ENCODE peak calls at places on chromosomes 12 and 14, in eight cellular contexts. E, P, V, O, S, D, R and Y are unnamed samples.

GRCh38 chr14:99918781-99919180 is 125.6 kb downstream of the EML1 start:
- DNase-seq in E (no peak), P (no peak), V (no peak), O (no peak), S (no peak), D (no peak), R (no peak), Y (peak)

GRCh38 chr12:76137611-76138010 is 53.1 kb upstream of the NAP1L1 start:
- DNase-seq in E (no peak), P (no peak), V (no peak), O (no peak), S (no peak), D (no peak), R (no peak), Y (no peak)

GRCh38 chr14:44989497-44990440 is 27.8 kb downstream of the TOGARAM1 start:
- DNase-seq in E (no peak), P (peak), V (no peak), O (no peak), S (no peak), D (no peak), R (no peak), Y (no peak)

GRCh38 chr12:114302117-114302516 is 103.8 kb downstream of the TBX5 start:
- DNase-seq in E (no peak), P (no peak), V (no peak), O (no peak), S (no peak), D (no peak), R (no peak), Y (no peak)

GRCh38 chr12:64173456-64173855 is 48.6 kb downstream of the KICS2 start:
- DNase-seq in E (no peak), P (no peak), V (no peak), O (no peak), S (no peak), D (no peak), R (no peak), Y (no peak)

GRCh38 chr12:78494911-78495310 is 369.7 kb upstream of the SYT1 start:
- DNase-seq in E (no peak), P (no peak), V (no peak), O (no peak), S (no peak), D (no peak), R (no peak), Y (no peak)

GRCh38 chr14:36683083-36683724 is 21.5 kb downstream of the PAX9 start:
- DNase-seq in E (no peak), P (no peak), V (no peak), O (no peak), S (no peak), D (no peak), R (no peak), Y (peak)

GRCh38 chr14:90675399-90675798 is 140.8 kb downstream of the TTC7B start:
- DNase-seq in E (no peak), P (no peak), V (no peak), O (no peak), S (no peak), D (no peak), R (no peak), Y (no peak)

GRCh38 chr14:93619176-93619793 is 169.0 kb downstream of the PRIMA1 start:
- DNase-seq in E (peak), P (peak), V (peak), O (no peak), S (peak), D (peak), R (no peak), Y (no peak)

GRCh38 chr14:58752782-58753181 is 115.0 kb downstream of the DACT1 start:
- DNase-seq in E (peak), P (peak), V (peak), O (peak), S (peak), D (no peak), R (peak), Y (no peak)

GRCh38 chr14:29734732-29735131 is 192.9 kb downstream of the PRKD1 start:
- DNase-seq in E (no peak), P (no peak), V (no peak), O (no peak), S (no peak), D (no peak), R (no peak), Y (no peak)

GRCh38 chr12:49389092-49389703 is 21.9 kb downstream of the SPATS2 start:
- DNase-seq in E (no peak), P (no peak), V (peak), O (no peak), S (peak), D (no peak), R (no peak), Y (no peak)

GRCh38 chr12:111462134-111462821 is 56.6 kb downstream of the SH2B3 start:
- DNase-seq in E (no peak), P (no peak), V (no peak), O (no peak), S (no peak), D (no peak), R (no peak), Y (no peak)

GRCh38 chr12:100554608-100555077 is 18.8 kb upstream of the GAS2L3 start:
- DNase-seq in E (peak), P (peak), V (no peak), O (no peak), S (no peak), D (peak), R (no peak), Y (no peak)

GRCh38 chr14:61516125-61516740 is 179.1 kb upstream of the HIF1A start:
- DNase-seq in E (no peak), P (no peak), V (no peak), O (no peak), S (no peak), D (no peak), R (no peak), Y (no peak)

GRCh38 chr14:104011824-104012517 is 69.6 kb upstream of the RD3L start:
- DNase-seq in E (no peak), P (no peak), V (peak), O (no peak), S (peak), D (no peak), R (no peak), Y (no peak)

GRCh38 chr14:92512807-92513203 is 776 bp upstream of the RIN3 start:
- DNase-seq in E (no peak), P (no peak), V (no peak), O (no peak), S (no peak), D (no peak), R (no peak), Y (no peak)

GRCh38 chr12:53626702-53627169 is 554 bp upstream of the ATF7 start:
- DNase-seq in E (no peak), P (no peak), V (no peak), O (no peak), S (no peak), D (no peak), R (no peak), Y (no peak)

GRCh38 chr12:106205208-106206069 is 42.4 kb downstream of the CKAP4 start:
- DNase-seq in E (no peak), P (no peak), V (no peak), O (no peak), S (peak), D (no peak), R (no peak), Y (peak)

GRCh38 chr14:99809376-99809775 is 16.2 kb downstream of the EML1 start:
- DNase-seq in E (no peak), P (no peak), V (no peak), O (peak), S (no peak), D (no peak), R (peak), Y (no peak)

GRCh38 chr12:122995503-122996187 is 15.2 kb downstream of the ARL6IP4 start:
- DNase-seq in E (no peak), P (no peak), V (no peak), O (no peak), S (no peak), D (no peak), R (no peak), Y (no peak)

GRCh38 chr12:28066879-28067278 is 94.3 kb upstream of the PTHLH start:
- DNase-seq in E (no peak), P (no peak), V (no peak), O (no peak), S (no peak), D (no peak), R (no peak), Y (no peak)

GRCh38 chr12:9086087-9086486 is 29.6 kb downstream of the A2M start:
- DNase-seq in E (no peak), P (no peak), V (no peak), O (no peak), S (no peak), D (no peak), R (no peak), Y (no peak)

GRCh38 chr14:58738189-58738836 is 100.6 kb downstream of the DACT1 start:
- DNase-seq in E (no peak), P (no peak), V (no peak), O (no peak), S (no peak), D (no peak), R (no peak), Y (no peak)

GRCh38 chr12:121947966-121948365 is 29.6 kb downstream of the CFAP251 start:
- DNase-seq in E (no peak), P (no peak), V (no peak), O (no peak), S (no peak), D (no peak), R (no peak), Y (no peak)

GRCh38 chr12:125922328-125922727 is 857.1 kb downstream of the AACS start:
- DNase-seq in E (no peak), P (no peak), V (no peak), O (no peak), S (no peak), D (no peak), R (no peak), Y (no peak)

GRCh38 chr12:65470261-65470660 is 191.8 kb downstream of the MSRB3 start:
- DNase-seq in E (no peak), P (no peak), V (no peak), O (no peak), S (no peak), D (no peak), R (no peak), Y (no peak)

GRCh38 chr12:11500222-11500860 is 105.0 kb upstream of the PRB2 start:
- DNase-seq in E (peak), P (peak), V (peak), O (peak), S (peak), D (peak), R (no peak), Y (no peak)

GRCh38 chr12:119176267-119177055 is 2.3 kb upstream of the HSPB8 start:
- DNase-seq in E (peak), P (peak), V (peak), O (peak), S (peak), D (peak), R (peak), Y (peak)

GRCh38 chr14:59631237-59631636 is 54.6 kb upstream of the CCDC175 start:
- DNase-seq in E (no peak), P (no peak), V (no peak), O (no peak), S (no peak), D (peak), R (no peak), Y (no peak)

GRCh38 chr12:68358532-68359485 is 26.6 kb upstream of the MDM1 start:
- DNase-seq in E (peak), P (peak), V (peak), O (peak), S (peak), D (peak), R (no peak), Y (no peak)

GRCh38 chr12:84807249-84807648 is 105.3 kb downstream of the SLC6A15 start:
- DNase-seq in E (no peak), P (no peak), V (no peak), O (no peak), S (no peak), D (no peak), R (no peak), Y (no peak)

GRCh38 chr12:64608901-64609542 is 1.3 kb upstream of the RASSF3 start:
- DNase-seq in E (peak), P (no peak), V (no peak), O (no peak), S (peak), D (peak), R (no peak), Y (no peak)

GRCh38 chr12:53344824-53345485 is 8.8 kb upstream of the SP7 start:
- DNase-seq in E (peak), P (peak), V (peak), O (peak), S (peak), D (peak), R (peak), Y (peak)

GRCh38 chr14:49306152-49306751 is 279.9 kb downstream of the RPS29 start:
- DNase-seq in E (peak), P (no peak), V (no peak), O (no peak), S (no peak), D (peak), R (no peak), Y (no peak)

DNA sequence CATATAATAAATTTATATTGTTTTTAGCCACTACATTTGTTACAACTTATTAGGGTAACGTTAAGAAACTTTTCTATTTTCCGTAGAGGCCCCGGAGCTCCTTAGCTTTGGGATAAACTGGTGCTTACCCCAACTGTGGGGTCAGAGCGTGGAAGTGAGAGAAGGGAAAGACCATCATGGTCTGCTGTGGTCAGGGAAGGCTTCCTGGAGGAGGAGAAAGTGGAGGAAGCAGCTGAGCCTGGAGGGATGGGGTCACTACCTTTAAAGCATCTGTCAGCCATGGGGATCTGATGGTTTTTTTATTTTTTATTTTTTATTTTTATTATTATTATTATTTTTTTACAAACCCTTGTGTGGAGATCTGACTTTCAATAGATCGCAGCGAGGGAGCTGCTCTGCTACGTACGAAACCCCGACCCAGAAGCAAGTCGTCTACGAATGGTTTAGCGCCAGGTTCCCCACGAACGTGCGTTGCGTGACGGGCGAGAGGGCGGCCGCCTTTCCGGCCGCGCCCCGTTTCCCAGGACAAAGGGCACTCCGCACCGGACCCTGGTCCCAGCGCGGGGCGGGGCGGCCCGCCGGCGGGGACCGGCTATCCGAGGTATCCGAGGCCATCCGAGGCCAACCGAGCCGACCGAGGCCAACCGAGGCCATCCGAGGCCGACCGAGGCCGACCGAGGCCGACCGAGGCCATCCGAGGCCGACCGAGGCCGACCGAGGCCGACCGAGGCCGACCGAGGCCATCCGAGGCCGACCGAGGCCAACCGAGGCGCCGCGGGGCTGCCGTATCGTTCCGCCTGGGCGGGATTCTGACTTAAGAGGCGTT is 1101.2 kb upstream of the TMEM132C start:
- DNase-seq in E (peak), P (peak), V (peak), O (peak), S (peak), D (peak), R (peak), Y (no peak)
- H3K4me3 ChIP-seq in E (peak), P (peak), V (peak), O (peak), S (peak), D (peak), R (peak), Y (peak)

DNA sequence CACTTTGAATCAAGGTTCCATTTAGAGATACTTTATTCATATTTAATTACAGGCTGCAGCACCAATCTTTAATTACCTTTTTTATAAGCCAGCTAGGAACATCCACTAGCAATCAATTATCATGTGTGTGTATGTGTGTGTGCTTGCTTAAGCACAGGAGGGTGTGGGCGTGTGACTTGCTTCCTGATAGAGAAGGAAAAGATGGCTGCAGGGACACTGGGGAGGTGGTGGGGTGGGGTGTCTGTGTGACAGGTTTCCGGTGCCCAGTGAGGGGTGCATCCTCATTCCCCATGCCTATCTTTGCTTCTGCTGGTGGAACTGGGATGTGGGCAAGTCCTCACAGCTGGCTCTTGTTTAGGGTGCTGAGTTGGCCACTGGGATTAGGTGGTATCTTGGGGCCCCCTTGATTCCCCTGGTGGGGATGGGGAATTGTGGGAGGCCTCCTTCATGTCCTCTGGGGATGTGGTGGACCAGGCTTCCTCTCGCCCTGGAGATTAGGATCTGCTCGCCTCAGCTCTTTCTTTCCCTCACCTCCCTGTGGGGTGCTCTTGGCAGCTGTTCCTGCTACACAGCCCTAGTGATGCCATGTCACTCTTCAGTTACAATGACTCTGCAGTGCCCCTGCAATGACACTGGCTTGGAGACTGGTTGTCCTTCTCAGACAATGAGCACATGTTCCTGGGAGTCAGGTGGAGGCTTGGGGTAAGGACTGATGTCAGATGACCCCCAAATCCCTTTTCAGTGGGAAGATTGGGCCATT is 83.8 kb downstream of the ADCK1 start:
- DNase-seq in E (no peak), P (no peak), V (no peak), O (no peak), S (no peak), D (no peak), R (no peak), Y (no peak)
- TF ChIP-seq EP300 in E (no peak), P (no peak), V (no peak), O (no peak), S (no peak), D (no peak), R (no peak), Y (no peak)

DNA sequence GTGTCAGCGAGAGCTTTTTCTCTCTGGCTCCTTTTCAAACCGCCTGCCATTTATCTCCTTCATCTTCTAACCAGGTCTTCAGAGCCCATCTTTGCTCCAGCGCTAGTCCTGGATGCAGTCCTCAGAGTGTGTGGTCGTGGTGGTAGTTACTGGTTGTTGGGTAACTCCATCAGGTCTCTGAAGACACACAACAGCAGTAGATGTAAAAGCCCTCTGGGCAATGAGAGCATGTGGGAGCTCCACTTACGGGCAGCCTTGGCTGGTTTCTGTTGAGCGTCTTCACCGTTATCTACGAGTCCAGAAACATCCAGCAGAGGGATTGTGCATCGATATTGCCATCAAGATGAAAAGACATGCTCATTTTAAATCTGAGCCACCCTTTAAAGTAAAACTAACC is 61.2 kb downstream of the FBXL14 start:
- DNase-seq in E (no peak), P (no peak), V (no peak), O (no peak), S (no peak), D (peak), R (no peak), Y (no peak)
- H3K4me3 ChIP-seq in E (no peak), P (no peak), V (peak), O (no peak), S (no peak), D (no peak), R (peak), Y (no peak)

GRCh38 chr12:93108958-93109357 is 179.9 kb upstream of the EEA1 start:
- DNase-seq in E (no peak), P (no peak), V (no peak), O (no peak), S (no peak), D (no peak), R (no peak), Y (no peak)
- TF ChIP-seq EP300 in E (no peak), P (no peak), V (no peak), O (no peak), S (no peak), D (no peak), R (no peak), Y (no peak)

GRCh38 chr14:102377696-102378095 is 15.0 kb downstream of the TECPR2 start:
- DNase-seq in E (no peak), P (no peak), V (no peak), O (no peak), S (no peak), D (peak), R (no peak), Y (no peak)

GRCh38 chr14:102374264-102374663 is 11.5 kb downstream of the TECPR2 start:
- DNase-seq in E (no peak), P (no peak), V (no peak), O (no peak), S (peak), D (no peak), R (no peak), Y (no peak)

GRCh38 chr14:102378830-102379229 is 16.1 kb downstream of the TECPR2 start:
- DNase-seq in E (no peak), P (no peak), V (no peak), O (no peak), S (no peak), D (no peak), R (no peak), Y (no peak)

GRCh38 chr14:102373110-102373509 is 10.4 kb downstream of the TECPR2 start:
- DNase-seq in E (no peak), P (no peak), V (no peak), O (no peak), S (no peak), D (no peak), R (no peak), Y (no peak)

GRCh38 chr14:102375126-102375525 is 12.4 kb downstream of the TECPR2 start:
- DNase-seq in E (no peak), P (no peak), V (no peak), O (no peak), S (no peak), D (no peak), R (no peak), Y (no peak)
- H3K4me3 ChIP-seq in E (no peak), P (no peak), V (no peak), O (no peak), S (no peak), D (no peak), R (no peak), Y (no peak)

GRCh38 chr12:46233418-46233817 is 35.4 kb downstream of the SLC38A1 start:
- DNase-seq in E (no peak), P (no peak), V (peak), O (no peak), S (no peak), D (no peak), R (no peak), Y (no peak)
- TF ChIP-seq EP300 in E (no peak), P (no peak), V (no peak), O (no peak), S (no peak), D (no peak), R (no peak), Y (no peak)

DNA sequence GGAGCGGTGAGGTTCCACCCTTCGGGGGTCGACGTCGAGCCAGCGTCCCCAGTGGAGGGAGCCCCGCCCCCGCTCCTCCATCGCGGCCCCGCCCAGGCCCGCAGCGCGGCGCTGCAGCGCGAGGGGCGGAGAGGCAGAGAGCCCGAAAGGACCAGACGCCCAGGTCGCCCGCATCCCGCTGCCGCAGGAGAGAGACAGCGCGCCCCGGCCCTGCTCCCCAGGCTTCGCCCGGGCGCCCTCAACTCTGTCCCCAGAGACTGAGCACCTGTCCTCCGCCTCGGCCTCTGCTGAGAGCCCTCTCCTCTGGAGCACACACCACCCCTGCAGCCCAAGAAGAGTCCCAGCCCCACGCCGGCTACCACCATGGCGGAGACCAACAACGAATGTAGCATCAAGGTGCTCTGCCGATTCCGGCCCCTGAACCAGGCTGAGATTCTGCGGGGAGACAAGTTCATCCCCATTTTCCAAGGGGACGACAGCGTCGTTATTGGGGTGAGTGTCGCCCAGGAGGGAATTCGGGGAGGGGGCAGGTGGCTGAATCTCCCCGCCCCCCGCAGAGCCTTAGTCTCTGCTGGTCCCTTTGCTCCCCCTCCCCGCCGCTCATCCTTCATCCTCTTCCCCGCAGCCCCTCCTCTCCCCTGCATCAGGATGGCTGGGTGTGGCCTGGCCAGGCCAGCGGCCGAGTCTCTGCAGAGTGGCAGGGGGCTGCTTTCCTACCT is at the start of gene KIF5A:
- DNase-seq in E (peak), P (no peak), V (no peak), O (no peak), S (peak), D (peak), R (no peak), Y (no peak)
- H3K4me3 ChIP-seq in E (peak), P (peak), V (peak), O (peak), S (peak), D (peak), R (peak), Y (peak)